ENCODE peak calls at places on chromosomes 5 and 9, in eight cellular contexts. C, B, P, I, X, Z, H and F are unnamed samples.

GRCh38 chr9:26157411-26157810 is 479.2 kb upstream of the TUSC1 start:
- DNase-seq in Z (no peak), P (no peak), B (no peak), H (no peak), X (no peak), I (no peak), C (no peak), F (no peak)

GRCh38 chr5:116502097-116502496 is 72.5 kb downstream of the SEMA6A start:
- DNase-seq in P (no peak), H (no peak), C (no peak), B (no peak), I (no peak), Z (no peak), X (no peak), F (no peak)

GRCh38 chr9:35516481-35516880 is 26.6 kb downstream of the RUSC2 start:
- DNase-seq in H (no peak), B (no peak), X (peak), Z (no peak), P (no peak), C (no peak), I (peak), F (no peak)

GRCh38 chr5:2832394-2832793 is 80.9 kb upstream of the IRX2 start:
- DNase-seq in Z (no peak), I (no peak), P (no peak), B (no peak), C (no peak), H (no peak), X (no peak), F (no peak)

GRCh38 chr5:2683720-2684119 is 67.8 kb downstream of the IRX2 start:
- DNase-seq in P (no peak), I (no peak), H (no peak), B (no peak), Z (no peak), X (no peak), C (no peak), F (no peak)

GRCh38 chr5:91206734-91207133 is 176.4 kb downstream of the ARRDC3 start:
- DNase-seq in C (no peak), H (no peak), B (no peak), X (peak), Z (no peak), I (no peak), P (no peak), F (no peak)

GRCh38 chr9:6931913-6932312 is 174.1 kb downstream of the KDM4C start:
- DNase-seq in B (peak), I (no peak), P (no peak), X (peak), H (no peak), Z (no peak), C (no peak), F (peak)

GRCh38 chr5:107671742-107672211 is 1.0 kb upstream of the EFNA5 start:
- DNase-seq in C (no peak), B (peak), Z (no peak), P (no peak), H (no peak), I (peak), X (peak), F (peak)

GRCh38 chr5:157566902-157567489 is 8.6 kb downstream of the ADAM19 start:
- DNase-seq in I (no peak), P (no peak), X (no peak), H (no peak), C (no peak), Z (no peak), B (no peak), F (no peak)

GRCh38 chr5:140642718-140643117 is 3.5 kb downstream of the TMCO6 start:
- DNase-seq in H (no peak), Z (no peak), C (no peak), I (no peak), P (no peak), B (no peak), X (peak), F (no peak)

GRCh38 chr5:140637722-140638473 is 1.4 kb upstream of the TMCO6 start:
- DNase-seq in X (no peak), I (no peak), P (no peak), B (no peak), H (no peak), C (no peak), Z (no peak), F (no peak)

GRCh38 chr5:140635291-140636257 is 2.6 kb upstream of the CD14 start:
- DNase-seq in P (no peak), Z (no peak), H (no peak), B (no peak), I (no peak), X (no peak), C (no peak), F (no peak)

GRCh38 chr5:140641716-140642115 is 2.5 kb downstream of the TMCO6 start:
- DNase-seq in C (no peak), Z (no peak), X (no peak), I (no peak), H (peak), P (no peak), B (no peak), F (no peak)

DNA sequence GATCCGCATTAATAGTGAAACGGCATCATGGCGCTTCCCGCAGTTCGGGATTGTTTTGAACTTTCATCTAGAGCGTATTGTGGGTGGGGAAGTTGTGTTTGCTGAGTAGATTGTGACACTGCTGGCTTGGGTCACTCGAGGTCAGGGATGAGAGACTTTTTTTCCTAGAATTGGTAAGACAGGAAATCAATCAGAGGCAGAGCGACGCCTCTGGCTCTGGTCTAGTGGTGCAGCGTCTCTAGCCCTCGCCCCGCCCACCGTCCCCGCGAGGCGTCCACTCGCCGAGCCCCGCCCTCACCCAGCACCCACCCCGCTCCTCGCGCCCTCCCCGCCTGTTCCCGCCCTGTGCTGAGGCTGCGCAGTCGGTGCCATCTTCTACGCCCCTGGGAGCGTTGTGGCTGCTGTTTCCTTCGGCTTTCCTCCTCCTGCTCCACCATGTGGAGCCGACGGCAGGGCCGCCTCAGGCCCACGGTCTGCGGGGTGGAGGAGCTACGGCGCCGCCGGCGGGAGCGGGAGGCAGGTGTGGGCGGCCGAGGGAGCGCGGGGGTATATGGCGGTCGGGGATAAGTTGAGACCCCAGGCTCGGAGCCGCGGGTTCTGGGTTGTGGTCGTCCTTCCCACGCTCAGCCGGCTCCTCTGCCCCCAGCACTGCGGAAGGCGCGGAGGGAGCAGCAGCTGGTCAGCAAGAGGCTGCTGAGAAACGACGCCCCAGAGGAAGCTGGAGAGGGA is at the start of gene TMCO6:
- DNase-seq in H (peak), B (peak), Z (peak), P (peak), X (peak), I (peak), C (peak), F (peak)
- H3K27ac ChIP-seq in H (peak), B (peak), Z (peak), P (peak), X (peak), I (peak), C (peak), F (peak)

GRCh38 chr5:67215592-67216471 is 19.2 kb upstream of the CD180 start:
- DNase-seq in Z (peak), B (no peak), X (peak), P (peak), I (no peak), C (peak), H (peak), F (peak)
- TF ChIP-seq POLR2A in Z (no peak), B (no peak), X (no peak), P (no peak), I (no peak), C (peak), H (no peak), F (peak)

DNA sequence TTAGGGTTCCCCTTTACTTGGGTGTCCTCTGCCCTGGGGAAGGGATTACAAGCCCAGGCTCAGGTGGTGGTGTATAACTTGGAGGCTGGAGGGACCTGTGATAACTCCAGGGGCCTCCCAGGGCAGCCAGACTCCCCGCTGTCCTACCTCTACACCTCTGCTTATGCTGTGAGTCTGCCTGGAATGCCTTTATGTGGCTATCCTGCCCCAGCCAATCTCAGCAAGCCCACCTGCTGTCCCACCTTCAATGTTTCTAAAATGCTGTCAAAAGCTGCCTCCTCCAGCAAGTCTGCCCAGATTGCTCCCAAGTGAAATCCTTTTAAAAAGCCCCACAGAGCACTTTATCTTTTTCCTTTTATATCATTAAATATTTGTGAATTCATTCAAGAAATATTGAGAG is 39.3 kb downstream of the DAB2IP start:
- DNase-seq in I (no peak), B (no peak), C (no peak), H (no peak), Z (no peak), X (no peak), P (no peak), F (no peak)
- H3K27ac ChIP-seq in I (no peak), B (no peak), C (no peak), H (no peak), Z (no peak), X (no peak), P (no peak), F (peak)

GRCh38 chr5:104299998-104300706 is 737.6 kb upstream of the NUDT12 start:
- DNase-seq in Z (no peak), H (no peak), X (no peak), B (no peak), I (no peak), P (no peak), C (no peak), F (no peak)
- TF ChIP-seq POLR2A in Z (no peak), H (no peak), X (no peak), B (no peak), I (no peak), P (no peak), C (no peak), F (no peak)

GRCh38 chr9:3359048-3359692 is 166.6 kb downstream of the RFX3 start:
- DNase-seq in B (no peak), H (no peak), I (no peak), P (no peak), Z (no peak), C (no peak), X (no peak), F (no peak)

GRCh38 chr9:3359778-3360177 is 166.0 kb downstream of the RFX3 start:
- DNase-seq in B (no peak), C (no peak), Z (no peak), H (no peak), I (no peak), X (no peak), P (no peak), F (no peak)

GRCh38 chr9:3361689-3362392 is 164.0 kb downstream of the RFX3 start:
- DNase-seq in H (no peak), P (no peak), I (no peak), X (no peak), C (no peak), B (no peak), Z (no peak), F (no peak)

GRCh38 chr9:3361115-3361514 is 164.7 kb downstream of the RFX3 start:
- DNase-seq in C (no peak), P (no peak), B (no peak), I (no peak), Z (no peak), X (no peak), H (no peak), F (no peak)

DNA sequence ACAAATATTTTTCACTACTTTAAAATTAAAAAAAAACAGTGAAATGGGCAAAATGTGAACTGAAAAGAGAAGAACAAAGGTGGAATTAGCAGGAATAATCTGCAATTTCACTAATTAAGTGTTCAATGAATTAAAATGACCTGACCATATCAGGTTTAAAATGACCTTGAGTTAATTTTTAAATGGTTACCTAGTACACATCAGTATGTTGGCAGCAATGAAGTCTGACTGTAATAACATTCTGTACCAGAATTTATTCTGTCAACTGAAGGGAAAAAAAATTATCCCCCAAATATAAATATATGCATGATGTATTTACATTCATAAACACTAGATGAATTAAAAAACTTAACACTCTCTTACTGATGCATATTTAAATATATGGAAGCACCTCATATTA is 165.6 kb downstream of the RFX3 start:
- DNase-seq in C (no peak), I (no peak), P (no peak), X (no peak), H (no peak), Z (no peak), B (no peak), F (no peak)
- H3K27ac ChIP-seq in C (no peak), I (no peak), P (no peak), X (no peak), H (no peak), Z (no peak), B (no peak), F (no peak)

DNA sequence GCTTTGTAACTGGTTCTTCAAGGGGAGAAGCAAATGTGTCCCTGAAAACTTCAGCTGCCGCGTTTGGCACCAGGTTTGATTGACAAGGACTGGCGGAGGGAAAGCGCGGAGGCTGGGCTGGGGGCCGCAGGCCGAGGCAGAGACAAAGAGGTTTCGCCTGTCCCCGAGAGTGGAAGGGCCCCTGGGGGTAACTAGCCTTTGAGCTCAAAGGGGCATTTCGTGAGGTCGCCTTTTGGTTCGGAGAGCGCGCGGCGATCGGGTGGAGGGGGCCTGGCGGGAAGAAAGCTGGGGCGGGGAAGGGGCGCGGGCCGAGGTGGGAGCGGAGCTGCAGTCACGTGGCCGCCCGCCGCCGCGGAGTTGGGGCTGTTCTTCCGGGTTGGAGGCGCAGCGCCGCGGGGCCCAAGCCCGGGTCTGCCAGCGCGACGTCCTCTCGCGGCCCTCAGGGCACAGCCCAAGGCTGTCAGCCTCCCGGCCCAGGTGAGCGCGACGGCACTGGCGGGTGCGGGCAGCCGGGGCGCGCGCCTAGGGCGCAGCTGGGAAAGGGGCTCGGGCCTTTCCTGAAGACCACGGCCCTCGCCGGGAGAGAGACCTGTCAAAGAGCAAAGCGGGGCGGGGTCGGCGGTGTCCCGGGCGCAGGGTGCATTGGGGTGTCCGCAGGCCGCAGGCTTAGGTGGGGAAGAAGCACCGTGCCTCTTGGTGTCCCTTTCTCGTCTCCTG is at the start of gene NNT:
- DNase-seq in C (peak), B (no peak), P (peak), I (peak), Z (peak), H (peak), X (peak), F (peak)
- TF ChIP-seq POLR2A in C (no peak), B (no peak), P (no peak), I (peak), Z (no peak), H (no peak), X (no peak), F (peak)

DNA sequence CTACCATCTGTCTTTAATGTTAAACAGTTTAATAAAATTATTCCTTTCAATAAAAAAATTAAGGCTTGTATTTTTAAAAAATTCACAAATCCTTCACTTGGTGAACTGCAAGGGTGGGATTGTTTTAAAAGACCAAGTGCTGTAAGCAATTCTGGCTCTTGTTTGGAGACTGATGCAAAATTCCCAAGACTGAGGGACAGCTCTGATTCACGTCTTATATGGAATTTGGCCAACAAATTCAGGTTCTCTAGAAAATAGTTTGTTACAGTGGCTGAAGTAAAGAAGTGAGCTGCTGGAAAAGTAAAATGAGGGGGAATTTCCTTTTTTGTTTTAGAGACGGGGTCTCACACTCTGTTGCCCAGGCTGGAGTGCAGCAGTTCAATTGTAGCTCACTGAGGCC is 58.3 kb downstream of the PRELID2 start:
- DNase-seq in B (no peak), P (no peak), C (no peak), H (no peak), X (peak), I (no peak), Z (no peak), F (no peak)
- H3K27ac ChIP-seq in B (no peak), P (no peak), C (no peak), H (no peak), X (no peak), I (peak), Z (no peak), F (no peak)